ENCODE peak calls at places on chromosomes 13 and 19, in eight cellular contexts. Z is H1, U is tibial nerve, Q is spleen, K is pancreas, D is dorsolateral prefrontal cortex, F is IMR-90, C is GM12865. S is an unnamed sample.

GRCh38 chr13:31042084-31042483 is 109.6 kb downstream of the TEX26 start:
- DNase-seq in D (no peak), Q (no peak), Z (no peak), K (no peak), F (no peak), U (no peak), C (no peak), S (no peak)

GRCh38 chr19:2252481-2253105 is 3.5 kb downstream of the AMH start:
- DNase-seq in K (peak; percentile 60), Q (peak; percentile 79), Z (no peak), D (no peak), F (no peak), C (no peak), U (no peak), S (no peak)

GRCh38 chr13:36872621-36873020 is 47.4 kb downstream of the SMAD9 start:
- DNase-seq in F (no peak), K (no peak), Z (no peak), C (no peak), U (no peak), D (peak; percentile 53), Q (no peak), S (no peak)

GRCh38 chr19:6064016-6064702 is 46.1 kb downstream of the RFX2 start:
- DNase-seq in K (no peak), C (no peak), D (no peak), Q (no peak), U (no peak), F (no peak), Z (no peak), S (no peak)

GRCh38 chr13:26074706-26075105 is 22.9 kb upstream of the SHISA2 start:
- DNase-seq in D (no peak), F (peak; percentile 14), U (no peak), Q (no peak), C (no peak), K (no peak), Z (no peak), S (no peak)

GRCh38 chr19:12939908-12940533 is 1.6 kb downstream of the CALR start:
- DNase-seq in K (no peak), D (no peak), Q (no peak), C (no peak), U (no peak), F (no peak), Z (no peak), S (no peak)

GRCh38 chr13:24923305-24923640 is 159.3 kb downstream of the RNF17 start:
- DNase-seq in F (peak; percentile 75), Z (no peak), D (no peak), K (no peak), Q (no peak), U (peak; percentile 33), C (peak; percentile 94), S (no peak)

GRCh38 chr13:64273780-64274179 is 2858.1 kb upstream of the PCDH20 start:
- DNase-seq in F (no peak), Q (no peak), D (no peak), K (no peak), C (no peak), Z (no peak), U (no peak), S (no peak)

GRCh38 chr13:49563513-49563912 is 21.8 kb downstream of the RCBTB1 start:
- DNase-seq in D (no peak), Z (no peak), U (no peak), F (peak; percentile 28), K (no peak), C (no peak), Q (no peak), S (no peak)

GRCh38 chr13:109371066-109371465 is 415.3 kb downstream of the IRS2 start:
- DNase-seq in F (no peak), U (no peak), D (no peak), Q (no peak), C (no peak), K (no peak), Z (no peak), S (no peak)
- H3K4me3 ChIP-seq in F (no peak overlapping the region), U (no peak overlapping the region), D (no peak overlapping the region), Q (no peak overlapping the region), C (no peak overlapping the region), K (no peak overlapping the region), Z (no peak overlapping the region), S (no peak overlapping the region)

GRCh38 chr13:91655731-91656130 is 257.3 kb downstream of the GPC5 start:
- DNase-seq in D (no peak), C (no peak), Z (no peak), K (no peak), Q (no peak), F (no peak), U (no peak), S (no peak)
- H3K4me3 ChIP-seq in D (no peak overlapping the region), C (no peak overlapping the region), Z (no peak overlapping the region), K (no peak overlapping the region), Q (no peak overlapping the region), F (no peak overlapping the region), U (no peak overlapping the region), S (no peak overlapping the region)

GRCh38 chr19:30303131-30303654 is 69.0 kb upstream of the ZNF536 start:
- DNase-seq in K (no peak), U (no peak), Z (no peak), D (no peak), C (no peak), Q (no peak), F (no peak), S (no peak)

GRCh38 chr19:30305346-30306060 is 66.7 kb upstream of the ZNF536 start:
- DNase-seq in F (no peak), C (no peak), U (no peak), D (no peak), K (no peak), Q (no peak), Z (no peak), S (no peak)

GRCh38 chr19:30307191-30307974 is 64.8 kb upstream of the ZNF536 start:
- DNase-seq in C (no peak), D (no peak), F (no peak), Z (no peak), U (no peak), K (no peak), Q (no peak), S (no peak)

GRCh38 chr19:30302076-30302475 is 70.1 kb upstream of the ZNF536 start:
- DNase-seq in U (no peak), Z (no peak), C (no peak), Q (no peak), D (no peak), K (no peak), F (no peak), S (no peak)

GRCh38 chr19:30304540-30304939 is 67.6 kb upstream of the ZNF536 start:
- DNase-seq in Z (no peak), D (no peak), K (no peak), U (no peak), Q (no peak), C (no peak), F (no peak), S (no peak)
- H3K4me3 ChIP-seq in Z (no peak overlapping the region), D (no peak overlapping the region), K (no peak overlapping the region), U (no peak overlapping the region), Q (no peak overlapping the region), C (no peak overlapping the region), F (no peak overlapping the region), S (no peak overlapping the region)

DNA sequence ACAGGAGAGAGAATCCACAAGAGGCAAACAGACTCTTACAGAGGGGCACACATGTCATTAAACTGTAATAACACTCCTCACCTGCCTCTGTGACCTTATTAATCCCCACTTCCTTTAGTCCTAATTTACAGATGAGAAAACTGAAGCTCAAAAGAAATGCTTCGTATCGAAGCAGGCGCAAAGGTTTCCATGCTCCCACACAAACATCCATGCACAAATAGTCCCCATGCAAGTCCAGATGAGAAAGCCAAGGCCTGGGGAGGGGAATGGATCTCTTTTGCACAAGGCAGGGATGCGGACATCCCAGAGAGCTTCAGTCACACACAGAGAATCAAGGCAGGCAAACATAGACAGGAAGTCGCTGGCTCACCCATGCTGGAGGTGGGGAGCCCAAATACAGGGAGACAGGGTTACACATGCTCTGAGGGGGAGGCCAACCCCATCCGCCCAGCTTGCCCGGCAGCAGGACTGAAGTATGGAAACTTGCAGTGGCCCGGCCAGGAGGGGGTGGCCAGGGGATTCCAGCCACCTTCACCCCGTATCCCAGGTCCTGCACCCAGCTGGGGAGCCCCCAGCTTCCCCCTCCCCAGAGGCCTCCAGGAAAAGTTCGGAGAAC is 468 bp downstream of the S1PR5 start:
- DNase-seq in U (no peak), Z (no peak), C (no peak), Q (no peak), D (no peak), K (no peak), F (no peak), S (no peak)
- H3K4me3 ChIP-seq in U (no peak overlapping the region), Z (peak overlapping the region; percentile 67), C (no peak overlapping the region), Q (peak overlapping the region; percentile 41), D (peak overlapping the region; percentile 83), K (peak overlapping the region; percentile 57), F (peak overlapping the region; percentile 48), S (peak overlapping the region; percentile 35)

DNA sequence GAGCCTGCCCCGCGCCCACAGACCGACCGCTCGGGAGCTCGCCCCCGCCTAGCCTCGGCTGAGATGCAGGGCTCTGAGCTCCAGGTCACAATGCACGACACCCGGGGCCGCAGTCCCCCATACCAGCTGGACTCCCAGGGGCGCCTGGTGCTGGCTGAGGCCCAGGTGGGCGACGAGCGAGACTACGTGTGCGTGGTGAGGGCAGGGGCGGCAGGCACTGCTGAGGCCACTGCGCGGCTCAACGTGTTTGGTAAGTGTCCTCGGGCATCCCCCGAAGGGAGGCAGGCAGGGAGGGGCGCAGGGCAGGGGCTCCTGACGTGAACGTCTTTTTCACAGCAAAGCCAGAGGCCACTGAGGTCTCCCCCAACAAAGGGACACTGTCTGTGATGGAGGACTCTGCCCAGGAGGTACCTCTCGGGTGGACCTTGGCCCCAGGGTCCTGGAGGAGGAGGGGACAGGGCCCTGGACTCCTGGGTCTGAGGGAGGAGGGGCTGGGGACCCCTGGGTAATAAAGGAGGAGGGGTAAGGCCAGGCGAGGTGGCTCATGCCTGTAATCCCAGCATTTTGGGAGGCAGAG is 3.3 kb downstream of the BCAM start:
- DNase-seq in U (no peak), F (no peak), K (no peak), Z (no peak), Q (no peak), C (no peak), D (no peak), S (no peak)
- H3K4me3 ChIP-seq in U (no peak overlapping the region), F (no peak overlapping the region), K (no peak overlapping the region), Z (no peak overlapping the region), Q (no peak overlapping the region), C (no peak overlapping the region), D (no peak overlapping the region), S (no peak overlapping the region)

GRCh38 chr19:18464646-18465045 is 26.7 kb upstream of the ISYNA1 start:
- DNase-seq in F (peak; percentile 97), K (no peak), Q (peak; percentile 79), U (peak; percentile 84), Z (no peak), C (no peak), D (peak; percentile 91), S (peak; percentile 96)
- H3K4me3 ChIP-seq in F (no peak overlapping the region), K (no peak overlapping the region), Q (no peak overlapping the region), U (no peak overlapping the region), Z (no peak overlapping the region), C (no peak overlapping the region), D (peak overlapping the region; percentile 8), S (no peak overlapping the region)